ENCODE peak calls at places on chromosomes 16 and 17, in seven cellular contexts. Y is tibial nerve, H is A549, R is heart left ventricle, Q is NB4, P is ovary, O is HCT116. X is an unnamed sample.

GRCh38 chr17:8143581-8144400 is 8.4 kb downstream of the PER1 start:
- DNase-seq in Y (peak), H (no peak), R (peak), Q (no peak), P (peak), O (no peak), X (peak)

GRCh38 chr17:19948100-19948943 is 29.3 kb downstream of the AKAP10 start:
- DNase-seq in Y (no peak), H (peak), R (no peak), Q (no peak), P (no peak), O (no peak), X (no peak)

GRCh38 chr17:46053911-46054534 is 55.0 kb downstream of the STH start:
- DNase-seq in Y (no peak), H (peak), R (no peak), Q (no peak), P (no peak), O (no peak), X (no peak)

GRCh38 chr16:14444979-14445810 is 184.9 kb downstream of the PARN start:
- DNase-seq in Y (no peak), H (no peak), R (no peak), Q (no peak), P (no peak), O (no peak), X (no peak)

GRCh38 chr17:65498831-65499230 is 62.6 kb downstream of the AXIN2 start:
- DNase-seq in Y (no peak), H (no peak), R (no peak), Q (no peak), P (no peak), O (no peak), X (no peak)

GRCh38 chr16:73315645-73316044 is 267.7 kb upstream of the ZFHX3 start:
- DNase-seq in Y (no peak), H (no peak), R (no peak), Q (peak), P (no peak), O (no peak), X (no peak)

GRCh38 chr16:21060027-21060510 is 90.6 kb downstream of the DNAH3 start:
- DNase-seq in Y (no peak), H (no peak), R (no peak), Q (no peak), P (no peak), O (no peak), X (no peak)

GRCh38 chr17:1946021-1946932 is 78.9 kb downstream of the RTN4RL1 start:
- DNase-seq in Y (no peak), H (no peak), R (no peak), Q (no peak), P (no peak), O (no peak), X (no peak)

GRCh38 chr16:53131363-53132071 is 76.7 kb downstream of the CHD9 start:
- DNase-seq in Y (peak), H (peak), R (peak), Q (peak), P (peak), O (no peak), X (peak)

GRCh38 chr16:89564476-89565255 is 4.2 kb downstream of the RPL13 start:
- DNase-seq in Y (no peak), H (no peak), R (no peak), Q (peak), P (no peak), O (no peak), X (no peak)
- TF ChIP-seq POLR2A in Y (no peak), H (peak), R (no peak), Q (peak), P (no peak), O (peak), X (no peak)

DNA sequence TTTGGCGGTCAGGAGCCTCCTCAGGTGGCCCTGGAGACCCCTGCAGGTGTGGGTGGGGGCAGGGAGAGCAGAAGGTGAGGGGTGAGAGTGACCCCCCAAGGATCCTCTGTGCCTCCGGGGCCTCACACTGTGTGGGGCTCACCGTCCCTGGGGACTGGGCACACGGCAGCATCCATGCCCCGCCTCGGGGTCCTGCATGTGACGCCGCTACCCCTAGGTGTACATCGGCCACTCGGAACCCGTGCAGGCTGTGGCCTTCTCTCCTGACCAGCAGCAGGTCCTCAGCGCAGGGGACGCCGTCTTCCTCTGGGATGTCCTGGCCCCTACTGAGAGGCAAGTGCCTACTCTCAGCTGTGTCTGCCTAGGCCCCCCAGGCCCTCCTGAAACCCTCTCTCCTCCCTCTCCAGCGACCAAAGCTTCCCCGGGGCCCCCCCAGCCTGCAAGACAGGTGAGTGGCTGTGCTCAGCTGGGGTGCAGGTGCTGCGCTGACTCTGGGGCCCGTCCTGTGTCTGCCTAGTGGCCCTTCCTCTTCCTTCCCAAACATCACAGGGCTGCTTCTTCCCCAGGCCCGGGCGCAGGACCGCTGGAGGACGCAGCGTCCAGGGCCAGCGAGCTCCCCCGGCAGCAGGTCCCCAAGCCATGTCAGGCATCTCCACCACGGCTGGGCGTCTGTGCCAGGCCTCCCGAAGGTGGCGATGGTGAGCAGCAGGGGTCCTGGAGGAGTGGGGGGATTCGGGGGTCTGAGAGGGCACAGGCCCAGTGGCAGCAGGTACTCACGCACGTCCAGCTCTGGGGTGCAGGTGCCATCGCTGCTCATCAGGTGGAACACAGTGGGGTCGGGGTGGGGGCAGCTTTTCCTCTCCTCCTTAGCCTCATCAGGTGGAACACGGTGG is 9.0 kb upstream of the RHOT2 start:
- DNase-seq in Y (no peak), H (no peak), R (no peak), Q (no peak), P (peak), O (no peak), X (no peak)
- TF ChIP-seq CTCF in Y (no peak), H (no peak), R (no peak), Q (no peak), P (no peak), O (no peak), X (no peak)

GRCh38 chr17:64264891-64265290 is 1.8 kb upstream of the TEX2 start:
- DNase-seq in Y (no peak), H (no peak), R (no peak), Q (no peak), P (no peak), O (no peak), X (no peak)

GRCh38 chr17:64259922-64260321 is 3.1 kb downstream of the TEX2 start:
- DNase-seq in Y (no peak), H (no peak), R (no peak), Q (peak), P (no peak), O (no peak), X (no peak)

GRCh38 chr17:64261422-64262124 is 1.5 kb downstream of the TEX2 start:
- DNase-seq in Y (no peak), H (no peak), R (no peak), Q (peak), P (no peak), O (no peak), X (no peak)

GRCh38 chr17:64262125-64262421 is 987 bp downstream of the TEX2 start:
- DNase-seq in Y (no peak), H (no peak), R (no peak), Q (no peak), P (no peak), O (no peak), X (no peak)

DNA sequence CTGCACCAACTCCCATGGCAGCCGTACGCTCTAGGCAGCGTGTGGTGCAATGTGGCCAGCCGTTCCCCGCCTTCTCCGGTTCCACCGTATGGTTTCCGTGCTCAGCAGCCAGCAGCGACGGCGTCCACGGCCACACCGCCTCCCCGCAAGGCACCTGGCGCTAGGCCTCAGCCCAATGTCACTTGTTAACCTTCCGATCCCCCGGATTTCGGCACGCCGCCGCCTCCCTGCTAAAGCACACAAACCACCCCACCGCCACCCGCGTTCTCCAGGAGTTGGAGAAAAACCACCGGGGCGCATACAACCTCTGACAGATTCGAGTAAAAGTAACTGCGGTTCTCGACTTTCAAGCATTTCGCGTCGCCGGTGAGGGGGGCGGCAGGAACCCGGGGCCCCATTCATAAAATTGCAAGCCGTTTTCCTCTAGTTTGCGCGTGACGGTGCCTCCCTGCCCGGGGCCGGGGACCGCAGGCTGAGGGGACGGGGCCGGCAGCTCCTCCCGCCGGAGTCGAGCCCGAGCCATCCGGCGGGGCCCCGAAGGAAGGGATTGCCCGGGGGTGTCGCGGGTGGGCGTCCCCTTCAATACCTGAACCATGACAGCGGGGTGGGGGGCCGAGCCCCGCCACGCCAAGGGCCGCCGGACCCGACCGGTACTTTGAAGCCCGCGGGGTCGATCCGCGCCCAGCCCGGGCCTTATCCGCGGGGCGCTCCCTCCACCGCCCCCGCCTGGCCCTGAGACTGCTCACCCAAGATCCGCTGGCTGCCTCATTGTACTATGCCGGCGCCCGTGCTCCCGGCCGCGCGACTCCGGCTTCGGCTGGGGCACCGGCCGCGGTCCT is at the start of gene TEX2:
- DNase-seq in Y (peak), H (no peak), R (peak), Q (peak), P (peak), O (no peak), X (peak)
- TF ChIP-seq POLR2A in Y (peak), H (peak), R (peak), Q (peak), P (peak), O (no peak), X (no peak)

GRCh38 chr17:80834896-80835281 is 156.8 kb upstream of the CHMP6 start:
- DNase-seq in Y (no peak), H (no peak), R (no peak), Q (no peak), P (no peak), O (no peak), X (no peak)
- TF ChIP-seq CTCF in Y (no peak), H (no peak), R (no peak), Q (no peak), P (no peak), O (no peak), X (no peak)

DNA sequence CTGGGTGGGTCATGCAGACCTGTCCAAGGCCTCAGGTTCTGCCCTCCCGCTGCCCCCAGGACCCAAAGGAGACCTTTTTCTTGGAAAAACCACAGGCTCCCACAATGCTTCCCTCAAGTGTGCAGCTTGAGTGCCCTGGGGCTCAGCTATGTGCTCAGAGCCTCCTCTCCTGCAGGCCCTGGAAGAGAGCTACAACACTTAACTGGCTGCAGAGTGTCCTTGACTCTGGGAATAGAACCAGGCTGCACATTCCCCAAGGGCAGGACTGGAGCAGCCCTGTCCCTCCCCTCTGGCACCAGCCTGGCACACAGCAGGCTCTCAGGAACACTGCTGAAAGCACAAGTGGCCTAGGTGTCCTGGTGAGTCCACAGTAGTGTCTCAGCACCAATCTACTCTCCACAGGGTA is 4.8 kb upstream of the SREBF1 start:
- DNase-seq in Y (no peak), H (no peak), R (no peak), Q (no peak), P (peak), O (no peak), X (no peak)
- TF ChIP-seq POLR2A in Y (no peak), H (no peak), R (no peak), Q (no peak), P (no peak), O (no peak), X (no peak)

GRCh38 chr16:23434380-23434779 is 18.6 kb downstream of the COG7 start:
- DNase-seq in Y (no peak), H (peak), R (no peak), Q (peak), P (no peak), O (peak), X (no peak)

GRCh38 chr16:23428351-23428750 is 24.6 kb downstream of the COG7 start:
- DNase-seq in Y (no peak), H (peak), R (no peak), Q (no peak), P (no peak), O (no peak), X (no peak)

GRCh38 chr16:23433261-23433920 is 19.6 kb downstream of the COG7 start:
- DNase-seq in Y (no peak), H (no peak), R (no peak), Q (no peak), P (no peak), O (no peak), X (no peak)

GRCh38 chr16:23435500-23435899 is 17.5 kb downstream of the COG7 start:
- DNase-seq in Y (peak), H (peak), R (peak), Q (peak), P (peak), O (peak), X (no peak)

DNA sequence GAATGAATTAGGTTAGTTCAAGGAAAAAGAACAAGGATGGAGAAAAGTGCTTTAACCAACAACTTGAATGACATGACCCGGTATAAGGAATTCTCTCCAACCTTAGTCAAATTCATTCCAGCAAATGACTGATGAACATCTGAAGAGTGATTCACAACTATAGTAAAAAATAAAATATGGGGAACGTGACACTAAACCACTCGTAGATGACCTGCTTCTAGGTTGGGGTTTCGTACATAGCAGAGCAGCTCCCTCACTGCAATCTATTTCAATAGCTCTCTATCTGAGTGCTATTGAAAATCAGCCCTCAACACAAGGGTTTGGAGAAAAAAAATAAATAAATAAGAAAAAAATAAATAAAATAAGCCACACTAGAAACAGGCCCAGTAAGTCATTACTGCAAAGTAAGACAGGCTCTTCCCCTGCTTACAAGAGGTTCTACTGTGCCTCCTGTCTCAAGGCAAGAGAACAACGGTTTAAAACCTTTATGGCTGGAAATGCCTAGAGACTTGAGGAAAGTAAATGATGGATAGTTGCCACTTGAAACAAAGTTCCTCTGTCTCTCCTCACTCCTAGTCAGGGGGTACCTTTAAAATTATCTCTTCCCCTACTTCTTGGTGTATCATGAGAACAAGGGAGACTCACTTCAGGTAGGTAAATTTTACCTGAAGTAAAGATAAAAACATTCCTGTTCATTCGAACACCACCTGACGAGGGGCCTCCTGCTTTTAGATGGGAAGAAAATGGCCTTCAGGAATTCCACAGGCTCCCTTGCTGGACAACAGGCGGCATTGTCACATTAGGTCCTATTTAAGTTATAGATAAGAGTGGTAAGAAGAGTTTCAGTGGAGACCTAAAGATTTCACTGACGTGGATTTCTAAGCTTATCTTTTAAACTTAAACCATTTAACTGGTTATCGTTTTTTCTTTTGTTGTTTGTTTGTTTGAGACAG is 20.5 kb downstream of the COG7 start:
- DNase-seq in Y (no peak), H (peak), R (no peak), Q (no peak), P (no peak), O (no peak), X (no peak)
- TF ChIP-seq CTCF in Y (no peak), H (no peak), R (no peak), Q (no peak), P (no peak), O (no peak), X (no peak)

GRCh38 chr17:17561408-17562144 is 29.9 kb downstream of the PEMT start:
- DNase-seq in Y (no peak), H (no peak), R (no peak), Q (no peak), P (no peak), O (no peak), X (peak)
- TF ChIP-seq POLR2A in Y (no peak), H (no peak), R (no peak), Q (no peak), P (no peak), O (no peak), X (no peak)

DNA sequence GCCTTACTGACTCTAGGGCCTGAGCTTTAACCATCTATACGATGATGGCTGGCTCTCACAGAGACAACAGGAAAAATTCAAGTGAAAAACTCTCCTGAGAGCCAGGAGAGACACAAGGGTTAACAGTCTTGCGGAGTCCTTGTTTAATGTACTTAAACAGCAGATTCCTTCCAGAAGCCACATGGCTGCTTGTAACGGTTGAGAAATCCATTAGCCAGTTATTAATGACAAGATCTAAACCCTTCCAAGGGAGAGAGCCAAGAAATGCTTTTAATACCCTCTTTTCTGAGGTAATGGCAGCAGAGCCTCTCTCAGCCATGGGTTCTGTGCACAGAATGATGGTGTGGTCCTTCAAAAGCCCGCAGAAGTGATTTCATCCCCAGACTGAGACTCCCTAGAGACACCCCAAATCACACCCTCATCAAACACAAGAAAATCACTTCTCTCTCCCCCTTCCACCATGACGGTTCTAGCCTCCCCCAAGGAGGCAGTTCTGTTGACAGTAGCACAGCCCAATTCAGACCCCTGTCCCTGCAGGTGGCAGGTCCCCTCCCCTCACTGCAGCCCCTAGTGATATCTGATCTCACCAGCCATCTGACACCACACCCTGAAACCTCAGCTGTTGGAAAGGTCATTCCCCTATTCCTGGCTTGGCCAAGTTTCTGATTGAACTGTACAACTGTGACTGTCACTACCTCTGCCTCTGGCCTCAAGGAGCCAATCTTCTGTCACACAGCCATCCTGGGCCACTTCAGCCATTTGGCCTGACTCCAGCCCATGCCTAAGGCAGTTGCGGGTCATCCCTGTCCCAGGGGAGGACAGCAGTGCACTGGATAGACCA is 5.0 kb upstream of the ALDOA start:
- DNase-seq in Y (no peak), H (no peak), R (peak), Q (no peak), P (no peak), O (no peak), X (no peak)
- TF ChIP-seq CTCF in Y (no peak), H (no peak), R (no peak), Q (no peak), P (no peak), O (no peak), X (no peak)

GRCh38 chr17:330993-331701 is 21.5 kb downstream of the RPH3AL start:
- DNase-seq in Y (no peak), H (no peak), R (peak), Q (no peak), P (peak), O (no peak), X (no peak)

GRCh38 chr17:334974-335481 is 17.6 kb downstream of the RPH3AL start:
- DNase-seq in Y (no peak), H (no peak), R (no peak), Q (no peak), P (peak), O (no peak), X (no peak)

GRCh38 chr17:332023-332422 is 20.6 kb downstream of the RPH3AL start:
- DNase-seq in Y (no peak), H (no peak), R (peak), Q (no peak), P (peak), O (no peak), X (no peak)

GRCh38 chr17:333626-334396 is 18.8 kb downstream of the RPH3AL start:
- DNase-seq in Y (peak), H (no peak), R (peak), Q (no peak), P (peak), O (no peak), X (no peak)

GRCh38 chr17:332558-333322 is 19.9 kb downstream of the RPH3AL start:
- DNase-seq in Y (no peak), H (no peak), R (peak), Q (no peak), P (peak), O (no peak), X (no peak)
- TF ChIP-seq POLR2A in Y (peak), H (no peak), R (no peak), Q (no peak), P (no peak), O (no peak), X (no peak)

X was measured in lower leg skin.